ENCODE peak calls at places on chromosomes 5 and 9, in five cellular contexts. T is transverse colon, F is HepG2, K is K562, I is stomach. O is an unnamed sample. For H3K27me3, the result is how much of the 10 kb centered on the place peaks cover.

GRCh38 chr9:12846035-12846434 is 71.2 kb downstream of the LURAP1L start:
- DNase-seq in T (no peak), I (no peak), F (no peak), K (no peak), O (no peak)

GRCh38 chr5:15249152-15249551 is 250.8 kb upstream of the FBXL7 start:
- DNase-seq in T (no peak), K (no peak), F (no peak), I (no peak), O (no peak)

GRCh38 chr5:52727568-52727967 is 60.1 kb upstream of the ITGA1 start:
- DNase-seq in T (no peak), K (no peak), F (no peak), I (peak), O (no peak)

GRCh38 chr5:177405805-177406204 is 3.6 kb downstream of the F12 start:
- DNase-seq in T (peak), I (no peak), K (no peak), F (no peak), O (no peak)

GRCh38 chr5:111999286-111999685 is 242.3 kb upstream of the NREP start:
- DNase-seq in F (no peak), T (no peak), I (no peak), K (no peak), O (no peak)

GRCh38 chr5:53200309-53200708 is 90.8 kb upstream of the MOCS2 start:
- DNase-seq in K (no peak), T (no peak), F (no peak), I (no peak), O (no peak)

GRCh38 chr9:31824860-31825259 is 559.6 kb upstream of the ACO1 start:
- DNase-seq in T (no peak), K (no peak), I (no peak), F (peak), O (no peak)

GRCh38 chr5:15600035-15600434 is 100.1 kb downstream of the FBXL7 start:
- DNase-seq in K (no peak), F (no peak), T (no peak), I (no peak), O (no peak)

GRCh38 chr5:88883566-88884434 is 816 bp upstream of the MEF2C start:
- DNase-seq in T (peak), I (peak), F (no peak), K (peak), O (peak)

GRCh38 chr5:91849069-91849468 is 466.0 kb upstream of the ARRDC3 start:
- DNase-seq in I (no peak), F (no peak), K (no peak), T (no peak), O (no peak)

GRCh38 chr5:133818031-133818431 is 150.4 kb downstream of the C5orf15 start:
- DNase-seq in K (no peak), F (no peak), I (peak), T (no peak), O (peak)

GRCh38 chr5:102759700-102760099 is 4.6 kb downstream of the PAM start:
- DNase-seq in K (no peak), I (no peak), F (no peak), T (no peak), O (no peak)

GRCh38 chr9:92669527-92669889 is 423 bp downstream of the IPPK start:
- DNase-seq in F (no peak), T (peak), K (peak), I (peak), O (no peak)

GRCh38 chr5:159163027-159163699 is 46.2 kb downstream of the RNF145 start:
- DNase-seq in I (no peak), F (no peak), K (no peak), T (no peak), O (no peak)

GRCh38 chr5:87004101-87004500 is 263.6 kb upstream of the RASA1 start:
- DNase-seq in K (no peak), F (no peak), I (no peak), T (no peak), O (no peak)

DNA sequence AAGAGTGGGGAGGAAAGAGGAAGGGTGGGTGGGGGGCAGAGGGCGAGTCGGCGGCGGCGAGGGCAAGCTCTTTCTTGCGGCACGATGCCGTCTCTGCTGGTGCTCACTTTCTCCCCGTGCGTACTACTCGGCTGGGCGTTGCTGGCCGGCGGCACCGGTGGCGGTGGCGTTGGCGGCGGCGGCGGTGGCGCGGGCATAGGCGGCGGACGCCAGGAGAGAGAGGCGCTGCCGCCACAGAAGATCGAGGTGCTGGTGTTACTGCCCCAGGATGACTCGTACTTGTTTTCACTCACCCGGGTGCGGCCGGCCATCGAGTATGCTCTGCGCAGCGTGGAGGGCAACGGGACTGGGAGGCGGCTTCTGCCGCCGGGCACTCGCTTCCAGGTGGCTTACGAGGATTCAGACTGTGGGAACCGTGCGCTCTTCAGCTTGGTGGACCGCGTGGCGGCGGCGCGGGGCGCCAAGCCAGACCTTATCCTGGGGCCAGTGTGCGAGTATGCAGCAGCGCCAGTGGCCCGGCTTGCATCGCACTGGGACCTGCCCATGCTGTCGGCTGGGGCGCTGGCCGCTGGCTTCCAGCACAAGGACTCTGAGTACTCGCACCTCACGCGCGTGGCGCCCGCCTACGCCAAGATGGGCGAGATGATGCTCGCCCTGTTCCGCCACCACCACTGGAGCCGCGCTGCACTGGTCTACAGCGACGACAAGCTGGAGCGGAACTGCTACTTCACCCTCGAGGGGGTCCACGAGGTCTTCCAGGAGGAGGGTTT is 757 bp downstream of the NPR3 start:
- DNase-seq in K (no peak), F (no peak), I (no peak), T (no peak), O (no peak)
- H3K27me3 ChIP-seq in K (under half), F (under half), I (under half), T (half or more), O (under half)

DNA sequence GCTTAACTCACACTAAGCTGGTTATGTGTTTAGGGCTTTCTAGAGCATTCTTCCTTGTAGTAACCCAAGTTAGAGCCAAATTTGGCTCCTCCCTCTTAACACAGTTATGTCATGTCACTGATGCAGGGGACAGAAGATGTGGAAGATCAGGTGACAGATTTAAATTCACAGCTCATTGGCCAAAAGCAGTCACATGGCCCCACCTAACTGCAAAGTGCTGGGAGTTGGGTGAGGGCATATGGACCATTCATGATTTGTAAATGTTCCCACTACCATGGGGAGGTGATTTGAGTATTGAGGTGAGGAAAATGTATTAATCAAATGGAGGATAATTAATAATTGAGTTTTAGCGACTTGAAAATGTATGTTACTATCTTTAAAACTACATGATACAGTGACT is 829.4 kb downstream of the CDH12 start:
- DNase-seq in T (no peak), F (no peak), K (no peak), I (no peak), O (no peak)
- TF ChIP-seq EP300 in T (no peak), F (no peak), K (no peak), I (no peak), O (no peak)

DNA sequence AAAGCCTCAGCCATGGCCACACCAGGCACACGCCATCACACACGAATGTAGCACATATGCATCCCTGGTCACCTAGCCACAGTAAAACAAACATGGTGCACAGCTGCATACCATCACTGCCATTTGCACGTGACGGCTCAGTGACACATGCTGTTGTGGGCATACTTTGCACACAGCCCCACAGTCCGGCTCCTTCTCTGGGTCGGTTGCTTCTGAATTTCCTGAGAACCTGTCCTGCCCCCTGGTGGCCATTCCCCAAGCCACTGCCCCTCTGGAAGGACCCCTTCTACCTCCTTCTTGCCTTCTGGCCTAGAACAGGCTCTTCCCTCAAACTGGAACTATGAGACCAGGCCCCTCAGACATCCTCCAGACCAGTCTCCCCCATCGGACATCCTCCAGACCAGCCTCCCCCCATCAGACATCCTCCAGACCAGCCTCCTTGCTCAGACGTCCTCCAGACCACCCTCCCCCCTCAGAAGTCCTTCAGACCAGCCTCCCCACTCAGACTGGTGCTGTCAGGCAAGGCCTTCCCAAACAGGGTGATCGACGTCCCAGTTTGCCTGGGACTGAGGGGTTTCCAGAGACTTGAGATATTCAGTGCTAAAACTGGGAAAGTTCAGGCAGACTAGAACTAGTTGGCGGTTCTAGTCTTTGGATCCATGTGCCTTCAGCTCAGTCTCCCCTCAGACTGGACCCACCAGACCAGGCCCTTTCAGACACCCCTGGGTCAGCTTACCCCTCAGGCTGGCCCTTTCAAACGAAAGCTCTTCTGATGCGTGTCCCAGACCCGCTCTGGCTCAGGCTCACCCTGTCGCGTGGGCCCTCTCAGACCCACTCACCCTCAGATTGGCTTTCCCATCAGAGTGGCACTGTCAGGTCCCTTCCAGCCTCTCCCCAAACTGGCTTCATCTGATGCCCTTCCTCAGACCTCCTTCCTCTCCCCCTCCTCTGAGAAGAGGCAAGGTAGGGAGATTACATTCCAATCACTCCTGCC is 24.3 kb upstream of the ENHO start:
- DNase-seq in T (peak), I (peak), F (peak), K (peak), O (peak)
- H3K27me3 ChIP-seq in T (under half), I (under half), F (under half), K (under half), O (under half)

GRCh38 chr5:142861011-142861410 is 90.8 kb downstream of the ARHGAP26 start:
- DNase-seq in I (no peak), K (no peak), F (no peak), T (no peak), O (no peak)
- TF ChIP-seq EP300 in I (no peak), K (no peak), F (no peak), T (no peak), O (no peak)

GRCh38 chr5:181039961-181040915 is at the start of gene BTNL9:
- DNase-seq in K (no peak), F (no peak), T (no peak), I (no peak), O (no peak)
- H3K27me3 ChIP-seq in K (under half), F (half or more), T (under half), I (under half), O (under half)

GRCh38 chr9:28134577-28134976 is 561.3 kb upstream of the C9orf72 start:
- DNase-seq in K (no peak), I (no peak), F (no peak), T (no peak), O (no peak)
- TF ChIP-seq EP300 in K (no peak), I (no peak), F (no peak), T (no peak), O (no peak)

GRCh38 chr9:19615036-19615435 is 173.8 kb downstream of the SLC24A2 start:
- DNase-seq in K (no peak), I (no peak), T (no peak), F (no peak), O (no peak)
- H3K27me3 ChIP-seq in K (under half), I (under half), T (under half), F (under half), O (under half)

GRCh38 chr9:1712861-1713260 is 302.3 kb upstream of the SMARCA2 start:
- DNase-seq in T (no peak), F (no peak), K (no peak), I (no peak), O (no peak)

GRCh38 chr9:1721219-1721618 is 293.9 kb upstream of the SMARCA2 start:
- DNase-seq in F (no peak), T (no peak), K (no peak), I (no peak), O (no peak)

GRCh38 chr9:1722404-1722803 is 292.7 kb upstream of the SMARCA2 start:
- DNase-seq in I (no peak), T (no peak), F (no peak), K (no peak), O (no peak)

GRCh38 chr9:1723616-1724015 is 291.5 kb upstream of the SMARCA2 start:
- DNase-seq in K (no peak), T (no peak), I (no peak), F (no peak), O (no peak)

DNA sequence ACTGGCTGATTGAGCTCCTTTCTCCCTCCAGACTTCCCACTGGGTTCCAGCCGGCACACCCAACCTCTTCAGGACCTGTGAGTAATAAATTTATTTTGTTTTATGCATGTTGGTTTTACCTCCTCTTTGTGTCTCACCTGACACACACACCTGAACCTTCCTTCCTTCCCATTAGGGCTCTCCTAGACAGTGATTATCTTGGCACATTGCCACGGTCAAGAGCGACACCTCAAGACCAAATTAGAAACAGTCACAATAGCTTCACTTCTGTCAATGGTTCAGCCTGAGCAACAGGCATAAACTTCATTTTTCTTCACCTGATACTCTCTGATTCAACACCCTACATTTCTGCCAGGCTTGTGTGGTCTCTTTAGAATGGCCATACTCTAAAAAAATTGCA is 296.3 kb upstream of the SMARCA2 start:
- DNase-seq in T (no peak), F (no peak), K (no peak), I (no peak), O (no peak)
- TF ChIP-seq EP300 in T (no peak), F (no peak), K (no peak), I (no peak), O (no peak)

DNA sequence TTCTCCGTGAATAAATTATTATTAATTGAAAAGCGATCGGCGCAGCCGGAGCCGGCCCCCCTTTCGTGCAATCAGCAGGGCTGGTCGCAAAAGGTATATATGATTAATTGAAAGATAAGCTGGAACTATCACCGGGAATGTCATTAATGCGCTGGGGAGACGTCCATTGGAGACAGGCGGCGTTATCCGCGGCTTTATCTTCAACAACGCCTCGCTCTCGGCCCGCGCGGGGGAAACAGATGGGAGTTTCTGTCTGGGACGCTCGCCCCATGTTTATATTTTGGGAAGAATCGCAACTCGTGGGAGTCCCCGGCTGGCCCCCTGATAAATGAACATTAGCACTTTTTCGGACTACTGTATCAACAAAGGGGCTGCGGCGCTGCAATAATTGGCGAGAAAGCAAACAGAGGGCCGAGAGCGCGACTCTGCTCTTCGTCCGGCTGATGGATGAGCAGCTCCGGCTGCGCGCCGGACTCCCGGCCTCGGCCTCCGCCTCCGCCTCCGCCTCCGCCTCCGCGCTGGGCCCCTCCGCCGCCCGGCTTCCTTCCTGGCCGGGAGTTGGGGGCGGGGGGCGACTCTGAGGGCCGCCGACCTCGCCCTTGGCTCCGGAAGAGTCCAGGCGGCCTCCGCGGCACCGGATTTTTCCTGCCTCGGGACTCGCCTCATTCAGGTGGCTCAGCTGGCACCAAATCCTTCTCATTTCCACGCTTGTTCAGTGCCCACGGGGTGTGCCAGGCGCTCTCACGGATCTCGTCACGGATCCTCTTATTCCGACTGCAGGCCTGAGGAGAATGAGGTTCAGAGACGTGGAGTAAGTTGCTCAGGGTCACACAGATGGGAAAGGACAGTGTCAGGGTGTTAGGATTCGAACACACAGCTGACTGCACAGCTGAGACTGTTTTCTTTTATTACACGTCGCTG is 3.6 kb upstream of the NKX2-5 start:
- DNase-seq in K (no peak), F (no peak), T (no peak), I (no peak), O (no peak)
- H3K27me3 ChIP-seq in K (half or more), F (half or more), T (half or more), I (half or more), O (under half)

DNA sequence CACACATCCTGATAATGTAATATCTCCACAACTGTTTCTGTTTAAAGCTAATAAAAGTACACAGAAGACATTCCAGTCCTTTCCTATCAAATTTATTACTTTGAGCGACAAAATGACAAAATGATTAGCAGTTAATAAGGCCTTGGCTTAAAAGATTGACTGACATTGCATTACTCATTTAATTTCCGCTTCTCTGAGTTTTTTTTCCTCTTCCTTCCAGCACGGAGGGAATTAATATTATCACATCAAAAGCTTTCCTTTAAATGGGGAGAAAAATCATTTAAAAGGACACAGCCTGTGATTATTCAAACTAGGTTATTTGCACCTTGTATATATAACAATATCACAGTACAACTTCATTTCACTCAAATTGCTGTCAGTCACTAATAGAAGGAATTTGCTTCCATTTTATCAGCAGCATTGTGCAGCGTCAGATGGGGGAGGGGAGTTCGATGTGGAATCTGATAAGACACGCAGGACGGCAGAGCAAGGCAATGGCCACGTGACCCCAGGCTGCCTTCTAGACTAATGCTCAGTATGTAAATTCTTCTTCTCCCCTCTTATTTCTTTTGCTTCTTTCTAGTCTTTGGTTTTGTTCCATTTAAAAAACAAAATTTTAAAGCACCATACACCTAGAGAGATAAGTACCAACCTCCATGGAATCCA is 400.5 kb downstream of the IRX1 start:
- DNase-seq in K (no peak), T (no peak), I (no peak), F (no peak), O (no peak)
- TF ChIP-seq EP300 in K (no peak), T (no peak), I (no peak), F (no peak), O (no peak)